ENCODE peak calls at places on chromosomes 16 and 17, in eight cellular contexts. R, Q, G, M, O, U, F and K are unnamed samples.

GRCh38 chr17:58970966-58971575 is 135.6 kb downstream of the TRIM37 start:
- DNase-seq in R (peak; percentile 7), Q (no peak), G (no peak), M (no peak), O (no peak), U (no peak), F (no peak), K (no peak)

GRCh38 chr16:85460983-85461813 is 151.9 kb upstream of the GSE1 start:
- DNase-seq in R (peak; percentile 40), Q (no peak), G (no peak), M (no peak), O (peak; percentile 55), U (no peak), F (no peak), K (no peak)

GRCh38 chr16:67459066-67459857 is 21.7 kb downstream of the ATP6V0D1 start:
- DNase-seq in R (no peak), Q (no peak), G (peak; percentile 79), M (no peak), O (peak; percentile 38), U (no peak), F (no peak), K (no peak)

GRCh38 chr17:19470529-19471261 is 59.7 kb downstream of the RNF112 start:
- DNase-seq in R (no peak), Q (no peak), G (no peak), M (no peak), O (peak; percentile 49), U (peak; percentile 67), F (no peak), K (peak; percentile 86)

GRCh38 chr17:46772879-46773620 is 45.4 kb downstream of the WNT3 start:
- DNase-seq in R (no peak), Q (no peak), G (no peak), M (no peak), O (no peak), U (no peak), F (no peak), K (peak; percentile 55)

GRCh38 chr16:86671486-86672214 is 93.3 kb downstream of the FOXL1 start:
- DNase-seq in R (no peak), Q (no peak), G (no peak), M (no peak), O (no peak), U (no peak), F (no peak), K (no peak)

GRCh38 chr16:70689035-70689969 is 3.4 kb upstream of the MTSS2 start:
- DNase-seq in R (no peak), Q (no peak), G (no peak), M (no peak), O (no peak), U (no peak), F (no peak), K (peak; percentile 63)

GRCh38 chr16:56428087-56428486 is 2.7 kb upstream of the AMFR start:
- DNase-seq in R (no peak), Q (no peak), G (no peak), M (no peak), O (no peak), U (no peak), F (no peak), K (no peak)

GRCh38 chr16:12988071-12988470 is 86.7 kb downstream of the SHISA9 start:
- DNase-seq in R (no peak), Q (no peak), G (no peak), M (no peak), O (no peak), U (no peak), F (no peak), K (no peak)

GRCh38 chr17:81036128-81036891 is 1.4 kb downstream of the BAIAP2 start:
- DNase-seq in R (peak; percentile 51), Q (no peak), G (no peak), M (no peak), O (no peak), U (no peak), F (no peak), K (peak; percentile 66)

GRCh38 chr17:22704674-22705073 is 1012.4 kb downstream of the KCNJ18 start:
- DNase-seq in R (no peak), Q (no peak), G (no peak), M (no peak), O (no peak), U (no peak), F (no peak), K (no peak)

DNA sequence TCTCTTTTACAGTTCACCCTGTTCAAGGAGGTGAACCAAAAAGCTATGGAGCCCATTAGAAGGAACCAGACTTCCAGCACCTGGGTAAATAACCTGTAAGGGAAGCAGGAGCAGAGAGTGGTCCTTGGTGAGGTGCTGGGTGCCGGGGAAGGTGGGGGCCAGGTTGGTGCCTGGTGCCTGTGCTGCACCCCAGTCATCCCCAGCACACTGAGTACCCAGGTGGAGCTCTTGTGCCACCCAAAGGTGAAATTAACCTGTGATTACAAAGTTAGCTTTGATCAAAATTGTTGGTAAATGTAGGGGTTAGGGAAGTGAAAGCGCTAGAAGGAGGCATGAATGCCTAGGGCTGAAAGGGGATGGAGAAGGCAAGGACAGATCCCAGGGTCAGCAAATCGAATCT is 58.6 kb downstream of the CDRT4 start:
- DNase-seq in R (no peak), Q (no peak), G (no peak), M (no peak), O (no peak), U (no peak), F (no peak), K (no peak)
- TF ChIP-seq CTCF in R (no peak), Q (no peak), G (no peak), M (no peak), O (no peak), U (no peak), F (no peak), K (no peak)

GRCh38 chr16:83200005-83200779 is 573.4 kb downstream of the CDH13 start:
- DNase-seq in R (peak; percentile 95), Q (no peak), G (no peak), M (peak; percentile 75), O (peak; percentile 27), U (no peak), F (no peak), K (no peak)

GRCh38 chr16:83199012-83199411 is 572.2 kb downstream of the CDH13 start:
- DNase-seq in R (no peak), Q (no peak), G (no peak), M (peak; percentile 72), O (no peak), U (no peak), F (no peak), K (no peak)
- TF ChIP-seq CTCF in R (no peak), Q (no peak), G (no peak), M (no peak), O (no peak), U (no peak), F (no peak), K (no peak)

DNA sequence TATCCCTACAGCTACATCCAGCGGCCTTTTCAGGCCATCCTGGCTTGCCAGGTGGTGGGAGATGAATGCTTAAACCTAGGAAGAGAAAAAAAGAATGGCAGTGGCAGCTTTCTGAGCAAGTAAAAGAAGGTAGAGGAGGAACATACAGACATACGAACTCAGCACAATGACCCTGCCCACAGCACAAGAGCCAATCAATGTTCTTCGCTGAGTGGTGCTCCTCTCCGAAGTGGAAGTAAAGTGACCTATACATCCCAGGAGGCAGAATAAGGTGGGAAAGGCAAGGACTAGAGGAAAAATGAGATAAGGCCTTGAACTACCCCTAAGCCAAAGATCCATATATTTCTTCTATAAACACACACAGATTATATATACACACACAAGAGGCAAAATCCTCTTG is 28.7 kb downstream of the USP31 start:
- DNase-seq in R (no peak), Q (no peak), G (no peak), M (no peak), O (no peak), U (no peak), F (no peak), K (no peak)
- TF ChIP-seq CTCF in R (no peak), Q (no peak), G (no peak), M (no peak), O (no peak), U (no peak), F (no peak), K (no peak)

GRCh38 chr16:577796-578195 is 8.0 kb downstream of the PIGQ start:
- DNase-seq in R (no peak), Q (no peak), G (no peak), M (no peak), O (no peak), U (no peak), F (no peak), K (no peak)

GRCh38 chr16:575354-576196 is 5.8 kb downstream of the PIGQ start:
- DNase-seq in R (no peak), Q (no peak), G (no peak), M (no peak), O (no peak), U (no peak), F (no peak), K (no peak)

GRCh38 chr16:576197-576822 is 6.5 kb downstream of the PIGQ start:
- DNase-seq in R (no peak), Q (no peak), G (no peak), M (no peak), O (no peak), U (no peak), F (no peak), K (no peak)

GRCh38 chr16:578232-578869 is 8.6 kb downstream of the PIGQ start:
- DNase-seq in R (no peak), Q (no peak), G (no peak), M (no peak), O (no peak), U (no peak), F (no peak), K (no peak)

GRCh38 chr16:576823-577201 is 7.0 kb downstream of the PIGQ start:
- DNase-seq in R (no peak), Q (no peak), G (no peak), M (no peak), O (no peak), U (no peak), F (no peak), K (no peak)
- TF ChIP-seq CTCF in R (peak; percentile 12), Q (peak; percentile 7), G (no peak), M (no peak), O (no peak), U (no peak), F (peak; percentile 42), K (no peak)

DNA sequence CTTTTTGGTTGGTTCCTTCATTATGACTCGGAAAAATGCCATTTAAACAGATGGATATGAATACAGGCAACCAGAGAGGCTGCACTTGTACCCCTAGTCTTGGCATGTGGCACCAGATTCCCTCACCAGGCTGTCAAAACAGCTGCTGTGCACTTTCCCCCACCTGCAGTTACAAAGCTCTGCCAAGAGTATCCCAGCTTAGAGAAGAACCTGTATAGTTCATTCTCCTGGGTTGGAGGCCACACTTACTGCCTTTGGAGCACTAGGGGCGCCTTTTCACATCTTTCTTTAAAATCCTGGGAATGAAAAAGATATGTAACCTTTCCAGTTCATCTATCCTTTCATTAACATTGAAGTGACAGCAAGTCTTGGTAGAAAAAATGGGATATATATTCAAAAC is 190.4 kb downstream of the KIF2B start:
- DNase-seq in R (no peak), Q (no peak), G (no peak), M (no peak), O (no peak), U (no peak), F (no peak), K (no peak)
- TF ChIP-seq CTCF in R (no peak), Q (no peak), G (no peak), M (no peak), O (no peak), U (no peak), F (no peak), K (no peak)